ENCODE peak calls at places on chromosomes 3 and 15, in six cellular contexts. X is T-helper 9 cell; R is HL-60; B is activated naive CD4-positive, alpha-beta T cell treated with anti-CD3 and anti-CD28 coated beads, Interleukin-2, amount 10 ng/mL, durations not matched to agents 7 days and 5 days; U is AG08395; K is WTC11. D is an unnamed sample.

GRCh38 chr3:177835008-177835407 is 637.7 kb upstream of the TBL1XR1 start:
- DNase-seq in B (no peak), X (no peak), R (peak; percentile 12), U (peak; percentile 59), K (no peak), D (no peak)

GRCh38 chr3:40299721-40300335 is 9.7 kb upstream of the EIF1B start:
- DNase-seq in K (no peak), R (peak; percentile 89), B (no peak), U (peak; percentile 22), X (no peak), D (no peak)

GRCh38 chr3:171828852-171829770 is 14.0 kb upstream of the TMEM212 start:
- DNase-seq in X (no peak), K (no peak), B (no peak), U (no peak), R (peak; percentile 58), D (no peak)

GRCh38 chr15:38474155-38474757 is 20.3 kb downstream of the FAM98B start:
- DNase-seq in R (peak; percentile 51), K (no peak), U (peak; percentile 75), X (peak; percentile 11), B (peak; percentile 45), D (peak; percentile 51)

GRCh38 chr3:151553873-151554272 is 93.0 kb upstream of the IGSF10 start:
- DNase-seq in R (peak; percentile 93), X (no peak), U (no peak), K (no peak), B (no peak), D (no peak)

GRCh38 chr3:132916096-132916495 is 122.1 kb upstream of the TMEM108 start:
- DNase-seq in K (no peak), B (no peak), R (no peak), U (no peak), X (no peak), D (no peak)

GRCh38 chr15:66815322-66815721 is 113.3 kb downstream of the SMAD6 start:
- DNase-seq in X (no peak), B (no peak), K (no peak), U (peak; percentile 84), R (no peak), D (no peak)

GRCh38 chr3:185153170-185153733 is 392 bp upstream of the C3orf70 start:
- DNase-seq in R (peak; percentile 4), B (peak; percentile 22), X (no peak), K (peak; percentile 69), U (peak; percentile 22), D (no peak)

GRCh38 chr3:74079961-74080562 is 455.3 kb upstream of the PDZRN3 start:
- DNase-seq in U (no peak), K (no peak), B (no peak), X (no peak), R (no peak), D (no peak)

GRCh38 chr3:116018651-116019050 is 395.3 kb downstream of the GAP43 start:
- DNase-seq in B (no peak), R (no peak), U (peak; percentile 49), X (no peak), K (no peak), D (no peak)

GRCh38 chr3:24730173-24730572 is 235.5 kb upstream of the THRB start:
- DNase-seq in K (no peak), B (no peak), U (no peak), X (no peak), R (no peak), D (no peak)

GRCh38 chr15:79904256-79904655 is 7.4 kb upstream of the MTHFS start:
- DNase-seq in B (no peak), U (no peak), K (no peak), X (no peak), R (no peak), D (no peak)

GRCh38 chr3:194877311-194878119 is 191.8 kb downstream of the FAM43A start:
- DNase-seq in R (no peak), B (no peak), K (no peak), X (no peak), U (no peak), D (no peak)

GRCh38 chr3:191235331-191236314 is 36.6 kb downstream of the OSTN start:
- DNase-seq in B (no peak), R (no peak), U (peak; percentile 46), X (no peak), K (no peak), D (no peak)

GRCh38 chr15:26838742-26839460 is 28.0 kb upstream of the GABRA5 start:
- DNase-seq in R (no peak), B (no peak), K (peak; percentile 81), X (no peak), U (peak; percentile 25), D (peak; percentile 44)